ENCODE peak calls at places on chromosomes 1 and 21, in eight cellular contexts. G is fibroblast of pulmonary artery; Z is Peyer's patch; N is CD8-positive, alpha-beta T cell; P is lower lobe of right lung; U is AG09309; O is pancreas; R is heart left ventricle. J is an unnamed sample.

GRCh38 chr21:42561742-42562141 is 48.1 kb downstream of the SLC37A1 start:
- DNase-seq in O (no peak), P (peak; percentile 44), N (no peak), G (no peak), Z (peak; percentile 47), U (no peak), R (no peak), J (no peak)

GRCh38 chr1:16451868-16452528 is 11.5 kb downstream of the NECAP2 start:
- DNase-seq in O (no peak), U (no peak), N (no peak), G (no peak), Z (no peak), P (no peak), R (no peak), J (no peak)

GRCh38 chr1:152029937-152030211 is 6.9 kb downstream of the S100A11 start:
- DNase-seq in O (no peak), N (no peak), G (no peak), Z (no peak), P (no peak), U (no peak), R (no peak), J (no peak)

GRCh38 chr1:10652626-10653025 is 143.8 kb downstream of the CASZ1 start:
- DNase-seq in U (no peak), G (no peak), O (no peak), R (no peak), Z (no peak), N (no peak), P (no peak), J (no peak)

GRCh38 chr1:19483261-19483660 is 2.1 kb downstream of the CAPZB start:
- DNase-seq in O (no peak), G (no peak), Z (no peak), R (no peak), U (no peak), N (no peak), P (no peak), J (no peak)

GRCh38 chr1:207890136-207890738 is 20.7 kb downstream of the CD34 start:
- DNase-seq in P (no peak), Z (no peak), U (peak; percentile 49), R (peak; percentile 89), O (peak; percentile 56), G (peak; percentile 98), N (no peak), J (peak; percentile 92)

GRCh38 chr1:235984041-235984820 is 80.7 kb downstream of the NID1 start:
- DNase-seq in O (no peak), R (no peak), G (peak; percentile 90), P (no peak), N (no peak), U (no peak), Z (no peak), J (no peak)

GRCh38 chr1:159056069-159056698 is 20.4 kb downstream of the AIM2 start:
- DNase-seq in G (peak; percentile 13), U (no peak), Z (no peak), O (no peak), R (no peak), N (no peak), P (no peak), J (no peak)

GRCh38 chr1:84632142-84632541 is 57.9 kb upstream of the CTBS start:
- DNase-seq in R (no peak), O (no peak), N (no peak), G (no peak), U (no peak), Z (no peak), P (no peak), J (no peak)

GRCh38 chr1:168771104-168771630 is 42.2 kb upstream of the DPT start:
- DNase-seq in U (no peak), R (no peak), P (no peak), Z (no peak), G (no peak), N (no peak), O (no peak), J (no peak)

GRCh38 chr1:92599184-92599583 is 112.5 kb upstream of the GFI1 start:
- DNase-seq in G (peak; percentile 68), R (no peak), O (no peak), Z (no peak), U (peak; percentile 23), P (no peak), N (no peak), J (peak; percentile 1)

GRCh38 chr1:59976194-59977074 is 49.9 kb upstream of the CYP2J2 start:
- DNase-seq in Z (peak; percentile 65), U (no peak), G (peak; percentile 69), R (peak; percentile 64), P (peak; percentile 64), N (peak; percentile 46), O (peak; percentile 31), J (no peak)

GRCh38 chr1:10973552-10973951 is 38.9 kb upstream of the TARDBP start:
- DNase-seq in U (peak; percentile 32), R (peak; percentile 35), O (no peak), Z (no peak), G (peak; percentile 15), N (no peak), P (no peak), J (no peak)

GRCh38 chr1:209733409-209734192 is 22.3 kb upstream of the TRAF3IP3 start:
- DNase-seq in Z (no peak), P (no peak), G (peak; percentile 24), R (no peak), N (no peak), U (peak; percentile 28), O (no peak), J (no peak)

GRCh38 chr1:207040181-207040533 is 7.6 kb upstream of the C1orf116 start:
- DNase-seq in N (no peak), P (no peak), O (no peak), R (no peak), U (peak; percentile 41), G (no peak), Z (no peak), J (no peak)

GRCh38 chr1:62068302-62068936 is 126.2 kb upstream of the L1TD1 start:
- DNase-seq in G (no peak), N (no peak), P (no peak), R (peak; percentile 22), Z (no peak), U (no peak), O (no peak), J (no peak)

GRCh38 chr1:5990913-5991783 is 1.1 kb downstream of the NPHP4 start:
- DNase-seq in G (peak; percentile 20), Z (peak; percentile 71), U (no peak), O (peak; percentile 40), P (peak; percentile 66), N (peak; percentile 33), R (peak; percentile 63), J (no peak)

GRCh38 chr1:91026777-91027176 is 4.9 kb upstream of the ZNF644 start:
- DNase-seq in Z (no peak), U (no peak), O (no peak), N (no peak), R (no peak), G (peak; percentile 45), P (no peak), J (no peak)

GRCh38 chr1:89953072-89953626 is 41.8 kb upstream of the ZNF326 start:
- DNase-seq in Z (no peak), R (peak; percentile 23), U (peak; percentile 77), P (no peak), N (peak; percentile 40), O (no peak), G (peak; percentile 67), J (peak; percentile 94)

GRCh38 chr1:7121622-7121988 is 336.4 kb downstream of the CAMTA1 start:
- DNase-seq in G (no peak), U (no peak), O (peak; percentile 63), R (peak; percentile 81), P (no peak), Z (no peak), N (no peak), J (no peak)

GRCh38 chr1:184906771-184907170 is 67.5 kb downstream of the NIBAN1 start:
- DNase-seq in R (no peak), U (no peak), Z (no peak), N (no peak), P (no peak), G (peak; percentile 38), O (no peak), J (no peak)

DNA sequence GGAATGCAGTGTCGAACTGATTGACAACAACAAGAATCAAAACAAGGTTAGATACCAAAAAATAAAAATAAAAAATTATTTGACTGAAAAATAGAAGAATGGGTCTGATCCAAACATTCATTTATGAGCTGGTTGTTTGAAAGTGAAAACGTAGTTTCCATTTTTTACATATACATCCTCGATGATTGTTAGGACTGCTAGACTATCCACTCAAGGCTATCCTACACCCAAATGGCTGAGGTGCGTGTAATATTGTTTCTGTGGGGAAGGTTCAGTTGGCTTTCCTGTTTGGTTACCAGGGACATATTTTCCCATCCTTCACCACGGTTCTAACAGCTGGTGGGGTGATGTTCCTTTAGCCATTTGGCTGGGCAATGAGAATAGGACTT is 66.2 kb downstream of the MAP3K7CL start:
- DNase-seq in G (no peak), Z (no peak), O (no peak), N (no peak), R (no peak), U (no peak), P (no peak), J (no peak)
- H3K4me3 ChIP-seq in G (no peak overlapping the region), Z (no peak overlapping the region), O (no peak overlapping the region), N (no peak overlapping the region), R (peak overlapping the region; percentile 43), U (no peak overlapping the region), P (peak overlapping the region; percentile 30), J (no peak overlapping the region)

GRCh38 chr1:222930097-222930496 is 115.3 kb downstream of the DISP1 start:
- DNase-seq in Z (no peak), R (no peak), N (no peak), U (no peak), P (no peak), O (no peak), G (no peak), J (no peak)

GRCh38 chr1:222924140-222924706 is 109.4 kb downstream of the DISP1 start:
- DNase-seq in O (no peak), N (no peak), P (no peak), R (no peak), U (no peak), G (no peak), Z (no peak), J (no peak)

GRCh38 chr1:222931018-222931417 is 116.2 kb downstream of the DISP1 start:
- DNase-seq in N (no peak), O (no peak), P (no peak), Z (no peak), R (no peak), G (peak; percentile 43), U (no peak), J (no peak)

GRCh38 chr1:222926566-222926965 is 111.7 kb downstream of the DISP1 start:
- DNase-seq in O (no peak), R (no peak), N (no peak), U (no peak), P (no peak), Z (no peak), G (peak; percentile 76), J (peak; percentile 59)

GRCh38 chr1:222928212-222928611 is 113.4 kb downstream of the DISP1 start:
- DNase-seq in O (peak; percentile 41), P (peak; percentile 52), G (peak; percentile 58), N (no peak), Z (no peak), U (no peak), R (peak; percentile 68), J (peak; percentile 40)
- TF ChIP-seq CTCF in O (no peak), P (no peak), G (peak; percentile 6), N (no peak), Z (no peak), U (no peak), R (no peak), J (peak; percentile 25)

GRCh38 chr1:31742462-31743212 is 21.5 kb downstream of the ADGRB2 start:
- DNase-seq in N (no peak), R (no peak), Z (no peak), P (no peak), O (no peak), U (no peak), G (no peak), J (no peak)
- H3K4me3 ChIP-seq in N (no peak overlapping the region), R (no peak overlapping the region), Z (no peak overlapping the region), P (no peak overlapping the region), O (no peak overlapping the region), U (no peak overlapping the region), G (no peak overlapping the region), J (no peak overlapping the region)

GRCh38 chr1:28436211-28436769 is 66.8 kb downstream of the PHACTR4 start:
- DNase-seq in N (no peak), R (no peak), Z (no peak), P (no peak), U (no peak), G (no peak), O (no peak), J (no peak)
- TF ChIP-seq CTCF in N (no peak), R (no peak), Z (no peak), P (no peak), U (no peak), G (no peak), O (no peak), J (peak; percentile 21)

J was measured in epithelial cell of proximal tubule.